ENCODE peak calls at places on chromosomes 5 and 9, in four cellular contexts. U is GM12878, L is K562, Y is HepG2. D is an unnamed sample.

GRCh38 chr5:154412925-154413324 is 32.9 kb upstream of the SAP30L start:
- DNase-seq in U (no peak), L (no peak), Y (no peak), D (no peak)

GRCh38 chr5:154923441-154924430 is 14.3 kb downstream of the GEMIN5 start:
- DNase-seq in U (no peak), L (no peak), Y (no peak), D (no peak)

GRCh38 chr5:151684690-151685361 is 1.9 kb downstream of the SPARC start:
- DNase-seq in U (no peak), L (no peak), Y (no peak), D (no peak)

GRCh38 chr9:86099695-86100364 is 472 bp upstream of the GOLM1 start:
- DNase-seq in U (no peak), L (no peak), Y (no peak), D (peak; percentile 46)

GRCh38 chr9:121269888-121270254 is 1.9 kb downstream of the GSN start:
- DNase-seq in U (no peak), L (no peak), Y (no peak), D (no peak)

GRCh38 chr5:57889558-57889957 is 406.9 kb upstream of the ACTBL2 start:
- DNase-seq in U (no peak), L (no peak), Y (peak; percentile 9), D (no peak)

GRCh38 chr9:93086445-93087224 is 9.4 kb upstream of the CARD19 start:
- DNase-seq in U (no peak), L (no peak), Y (no peak), D (no peak)

GRCh38 chr5:167816354-167816753 is 475.1 kb upstream of the WWC1 start:
- DNase-seq in U (no peak), L (no peak), Y (no peak), D (no peak)

GRCh38 chr5:14810282-14810681 is 61.3 kb downstream of the ANKH start:
- DNase-seq in U (no peak), L (no peak), Y (no peak), D (no peak)

DNA sequence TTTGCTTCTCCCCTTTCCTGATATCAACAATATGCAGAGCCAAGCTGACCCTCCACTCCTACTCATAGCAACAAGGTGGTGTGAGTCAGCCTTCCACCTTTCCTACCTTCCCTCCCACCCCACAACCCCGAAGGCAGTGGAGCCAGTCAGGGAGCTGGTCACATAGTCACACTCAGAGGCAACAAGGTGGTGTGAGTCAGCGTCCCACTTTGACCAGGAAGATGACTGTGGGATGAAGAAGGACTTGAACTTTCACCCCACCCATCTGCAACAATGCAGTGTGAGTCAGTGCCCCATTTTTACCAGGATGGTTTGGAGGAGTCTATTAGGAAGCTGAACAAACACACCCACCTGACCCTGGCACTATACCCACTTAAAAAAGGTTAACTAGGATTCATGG is 30.1 kb upstream of the ZNF782 start:
- DNase-seq in U (no peak), L (peak; percentile 38), Y (peak; percentile 59), D (no peak)
- TF ChIP-seq FOXK2 in U (no peak), L (no peak), Y (no peak), D (no peak)

GRCh38 chr9:26950521-26950920 is 3.5 kb upstream of the PLAA start:
- DNase-seq in U (no peak), L (no peak), Y (no peak), D (no peak)

GRCh38 chr9:26945591-26945990 is 1.5 kb downstream of the PLAA start:
- DNase-seq in U (no peak), L (no peak), Y (no peak), D (no peak)

GRCh38 chr9:26946753-26947727 is at the start of gene PLAA:
- DNase-seq in U (peak; percentile 59), L (peak; percentile 62), Y (peak; percentile 86), D (peak; percentile 81)

GRCh38 chr9:26949604-26950003 is 2.6 kb upstream of the PLAA start:
- DNase-seq in U (no peak), L (no peak), Y (no peak), D (no peak)

GRCh38 chr9:26947736-26948135 is 694 bp upstream of the PLAA start:
- DNase-seq in U (no peak), L (no peak), Y (no peak), D (no peak)
- TF ChIP-seq FOXM1 in U (no peak), L (no peak), Y (no peak), D (no peak)

DNA sequence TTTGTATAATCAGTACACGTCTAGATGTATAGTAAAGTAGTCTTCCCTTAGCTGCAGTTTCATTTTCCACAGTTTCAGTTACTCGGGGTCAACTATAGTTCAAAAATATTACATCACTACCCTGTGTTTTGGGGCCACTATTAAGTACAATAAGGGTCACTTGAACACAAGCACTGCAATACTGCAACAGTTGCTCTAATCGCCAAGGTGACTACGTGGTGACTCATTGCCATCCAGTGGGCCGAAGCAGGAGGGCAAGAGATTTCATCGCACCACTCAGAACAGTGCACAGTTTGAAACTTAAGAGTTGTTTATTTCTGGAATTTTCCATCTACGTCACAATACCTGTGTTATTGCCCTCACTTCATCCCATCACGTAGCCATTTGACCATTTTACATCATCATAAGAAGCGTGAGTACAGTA is at the start of gene ARL14EPL:
- DNase-seq in U (no peak), L (peak; percentile 42), Y (peak; percentile 47), D (peak; percentile 23)
- TF ChIP-seq FOXK2 in U (no peak), L (peak; percentile 64), Y (no peak), D (no peak)

DNA sequence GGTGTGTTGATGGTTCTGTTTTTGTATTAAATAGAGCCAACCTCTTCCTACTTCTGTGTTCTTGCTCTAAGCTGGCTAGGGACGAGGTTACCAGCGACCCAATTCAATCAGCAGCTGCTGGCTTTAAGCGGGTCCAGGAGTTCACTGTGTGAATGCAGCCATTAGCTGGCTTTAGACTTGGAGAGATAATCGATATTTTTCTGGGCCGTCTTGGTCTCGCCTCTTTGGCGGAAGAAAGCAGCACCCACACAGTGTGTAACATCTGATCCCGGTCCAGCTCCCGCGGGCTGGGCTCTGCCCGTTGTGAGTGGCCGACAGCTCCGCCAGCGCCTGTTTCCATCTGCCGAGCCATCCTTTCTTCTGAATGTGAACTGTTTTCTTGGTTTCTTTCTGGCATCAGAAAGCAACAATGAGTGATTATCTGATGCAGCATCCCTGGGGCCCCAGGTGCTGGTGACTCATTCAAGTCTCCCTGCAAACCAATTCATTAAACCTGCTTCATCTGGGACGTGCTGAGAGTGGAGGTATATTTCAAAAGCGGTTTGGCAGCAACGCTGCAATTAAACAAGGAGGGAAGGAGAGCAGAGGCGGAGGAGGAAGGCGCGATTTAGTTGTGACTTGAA is 90.8 kb upstream of the IRX4 start:
- DNase-seq in U (no peak), L (no peak), Y (no peak), D (no peak)
- TF ChIP-seq FOXM1 in U (no peak), L (no peak), Y (no peak), D (no peak)

DNA sequence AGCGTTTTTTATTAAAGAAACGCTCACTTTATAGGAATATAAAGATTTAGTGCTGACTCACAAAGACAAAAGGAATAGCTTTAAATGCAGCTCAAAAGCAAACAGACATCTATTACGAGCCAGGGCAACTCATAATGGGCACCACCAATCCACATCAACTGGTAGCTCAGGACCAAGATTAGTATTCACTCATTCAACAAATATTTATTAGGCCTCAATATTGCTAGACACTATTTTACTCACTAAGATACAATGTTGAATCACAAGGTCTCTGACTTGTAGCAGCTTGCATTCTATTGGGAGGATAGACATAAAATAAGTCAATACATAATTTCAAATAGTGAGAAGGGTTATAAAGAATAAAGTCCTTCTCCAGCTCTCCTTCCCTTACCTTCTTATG is 8.0 kb upstream of the MAN2A1 start:
- DNase-seq in U (no peak), L (no peak), Y (no peak), D (no peak)
- TF ChIP-seq FOXK2 in U (no peak), L (no peak), Y (no peak), D (no peak)

GRCh38 chr5:144315994-144316634 is 145.4 kb downstream of the KCTD16 start:
- DNase-seq in U (no peak), L (no peak), Y (peak; percentile 12), D (no peak)
- TF ChIP-seq FOXM1 in U (no peak), L (no peak), Y (no peak), D (no peak)

GRCh38 chr9:13791816-13792215 is 512.3 kb upstream of the MPDZ start:
- DNase-seq in U (no peak), L (no peak), Y (peak; percentile 58), D (no peak)
- TF ChIP-seq FOXK2 in U (no peak), L (no peak), Y (no peak), D (no peak)

DNA sequence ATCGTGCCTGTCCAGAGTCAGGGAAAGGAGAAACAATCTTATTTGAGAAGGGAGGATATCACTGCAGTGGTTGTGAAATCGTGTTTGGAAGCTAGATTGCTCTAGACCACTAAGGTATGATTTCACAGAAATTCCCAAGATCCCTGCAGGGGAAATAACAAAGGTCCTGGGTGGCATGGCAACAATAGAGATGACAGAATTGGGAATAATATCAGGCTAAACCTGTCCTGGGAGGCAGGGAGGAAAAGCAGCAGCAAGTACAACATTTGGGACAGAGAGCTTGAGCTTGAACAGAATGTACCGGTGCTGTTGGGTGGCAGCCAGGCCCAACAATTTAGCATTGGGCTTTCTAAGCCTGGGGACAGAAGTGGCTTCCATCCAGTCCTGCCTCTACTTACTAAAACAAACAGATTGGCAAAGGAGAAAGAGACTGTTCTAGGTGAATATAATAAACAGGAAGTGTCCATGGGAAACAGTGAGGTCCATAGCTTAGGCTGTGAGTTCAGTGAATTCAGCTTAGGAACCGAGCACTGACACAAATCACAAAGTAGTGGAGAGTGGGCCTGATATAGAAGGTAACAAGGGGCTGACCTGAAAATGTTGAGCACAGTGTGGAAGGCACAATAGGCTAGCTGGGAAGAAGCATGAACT is 16.9 kb upstream of the ARHGAP26 start:
- DNase-seq in U (no peak), L (no peak), Y (no peak), D (no peak)
- TF ChIP-seq FOXM1 in U (no peak), L (no peak), Y (no peak), D (no peak)